ENCODE peak calls at places on chromosomes 4 and X, in four cellular contexts. Q is K562, W is HepG2, R is HCT116. M is an unnamed sample.

GRCh38 chr4:15003441-15003890 is 1.2 kb downstream of the CPEB2 start:
- DNase-seq in Q (peak; percentile 56), W (no peak), R (no peak), M (no peak)

GRCh38 chr4:162408309-162408708 is 244.5 kb upstream of the FSTL5 start:
- DNase-seq in Q (no peak), W (no peak), R (no peak), M (no peak)

GRCh38 chr4:25830545-25830944 is 32.2 kb downstream of the SEL1L3 start:
- DNase-seq in Q (no peak), W (no peak), R (no peak), M (no peak)

GRCh38 chrX:3820170-3820569 is 106.7 kb upstream of the PRKX start:
- DNase-seq in Q (no peak), W (no peak), R (no peak), M (no peak)

GRCh38 chr4:3248178-3248480 is 830 bp upstream of the MSANTD1 start:
- DNase-seq in Q (no peak), W (no peak), R (no peak), M (no peak)

GRCh38 chr4:61004651-61005170 is 195.4 kb upstream of the ADGRL3 start:
- DNase-seq in Q (no peak), W (no peak), R (no peak), M (no peak)

GRCh38 chr4:1192493-1193205 is 20.3 kb upstream of the SPON2 start:
- DNase-seq in Q (no peak), W (no peak), R (no peak), M (no peak)

GRCh38 chr4:10728016-10728415 is 43.4 kb upstream of the CLNK start:
- DNase-seq in Q (no peak), W (no peak), R (no peak), M (no peak)

GRCh38 chr4:82652062-82652461 is 90.3 kb upstream of the TMEM150C start:
- DNase-seq in Q (no peak), W (no peak), R (no peak), M (no peak)

GRCh38 chr4:94290245-94290644 is 52.4 kb downstream of the HPGDS start:
- DNase-seq in Q (no peak), W (no peak), R (no peak), M (no peak)

GRCh38 chrX:41759817-41760216 is 35.8 kb downstream of the GPR82 start:
- DNase-seq in Q (peak; percentile 6), W (peak; percentile 4), R (peak; percentile 15), M (no peak)

GRCh38 chr4:148007789-148008188 is 275.9 kb downstream of the ARHGAP10 start:
- DNase-seq in Q (no peak), W (no peak), R (no peak), M (no peak)

GRCh38 chr4:11529625-11530201 is 101.0 kb upstream of the HS3ST1 start:
- DNase-seq in Q (no peak), W (no peak), R (no peak), M (no peak)

GRCh38 chrX:18721683-18722499 is 14.4 kb downstream of the PPEF1 start:
- DNase-seq in Q (no peak), W (peak; percentile 34), R (no peak), M (no peak)

GRCh38 chr4:185801471-185801870 is 10.5 kb downstream of the SORBS2 start:
- DNase-seq in Q (no peak), W (no peak), R (no peak), M (no peak)

GRCh38 chr4:11954093-11954492 is 525.4 kb upstream of the HS3ST1 start:
- DNase-seq in Q (no peak), W (no peak), R (peak; percentile 44), M (no peak)

GRCh38 chr4:169854090-169854489 is 96.3 kb upstream of the HPF1 start:
- DNase-seq in Q (no peak), W (no peak), R (no peak), M (no peak)

GRCh38 chrX:352582-353314 is 34.0 kb downstream of the PPP2R3B start:
- DNase-seq in Q (no peak), W (no peak), R (no peak), M (no peak)

GRCh38 chr4:145511913-145512522 is 30.4 kb downstream of the SMAD1 start:
- DNase-seq in Q (no peak), W (no peak), R (peak; percentile 29), M (no peak)

GRCh38 chrX:68511255-68511654 is 12.4 kb downstream of the YIPF6 start:
- DNase-seq in Q (peak; percentile 29), W (peak; percentile 30), R (no peak), M (no peak)

GRCh38 chr4:110135523-110135922 is 62.9 kb downstream of the ELOVL6 start:
- DNase-seq in Q (no peak), W (no peak), R (no peak), M (no peak)

GRCh38 chr4:14059006-14059405 is 431.5 kb upstream of the BOD1L1 start:
- DNase-seq in Q (no peak), W (no peak), R (no peak), M (no peak)

GRCh38 chr4:95215991-95216605 is 332.7 kb downstream of the UNC5C start:
- DNase-seq in Q (no peak), W (no peak), R (no peak), M (no peak)

GRCh38 chr4:145044341-145044740 is 53.7 kb downstream of the ANAPC10 start:
- DNase-seq in Q (no peak), W (no peak), R (no peak), M (no peak)

GRCh38 chrX:135425566-135425965 is 3.8 kb downstream of the SMIM10L2A start:
- DNase-seq in Q (no peak), W (no peak), R (no peak), M (no peak)

GRCh38 chr4:145061325-145061920 is 36.6 kb downstream of the ANAPC10 start:
- DNase-seq in Q (peak; percentile 11), W (peak; percentile 41), R (peak; percentile 49), M (peak; percentile 28)

GRCh38 chrX:39519566-39520301 is 578.0 kb downstream of the BCOR start:
- DNase-seq in Q (peak; percentile 14), W (no peak), R (no peak), M (no peak)

GRCh38 chrX:40637687-40638086 is 9.7 kb downstream of the CXorf38 start:
- DNase-seq in Q (no peak), W (no peak), R (no peak), M (no peak)
- TF ChIP-seq SIN3A in Q (no peak), W (no peak), R (no peak), M (no peak)

DNA sequence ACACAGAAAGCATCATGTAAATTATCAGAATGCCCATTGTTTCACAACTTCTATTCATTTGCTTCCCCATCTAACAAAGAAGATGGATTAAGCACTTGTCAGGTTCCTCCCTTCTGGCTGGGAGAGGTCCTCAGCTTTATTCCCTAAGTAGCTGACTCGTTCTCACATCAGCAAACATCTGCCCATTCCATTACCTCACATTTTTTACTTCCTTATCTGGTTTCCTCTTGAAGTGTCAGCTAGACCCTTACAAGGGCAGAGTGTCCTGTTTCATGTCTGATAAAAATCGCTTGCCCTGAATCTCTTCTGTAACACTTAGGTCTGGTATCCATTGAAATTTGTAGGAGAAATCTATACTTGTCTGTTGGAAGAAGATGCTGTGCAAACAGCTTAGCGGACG is 34.7 kb downstream of the TMPRSS11A start:
- DNase-seq in Q (no peak), W (no peak), R (peak; percentile 7), M (no peak)
- TF ChIP-seq TCF7L2 in Q (no peak), W (no peak), R (no peak), M (no peak)

GRCh38 chr4:87105101-87105852 is 115.1 kb downstream of the KLHL8 start:
- DNase-seq in Q (no peak), W (peak; percentile 77), R (no peak), M (no peak)

GRCh38 chr4:87109945-87110344 is 110.5 kb downstream of the KLHL8 start:
- DNase-seq in Q (no peak), W (no peak), R (no peak), M (no peak)

GRCh38 chr4:87109121-87109520 is 111.3 kb downstream of the KLHL8 start:
- DNase-seq in Q (no peak), W (no peak), R (no peak), M (no peak)

GRCh38 chr4:87112063-87112462 is 108.4 kb downstream of the KLHL8 start:
- DNase-seq in Q (no peak), W (no peak), R (no peak), M (no peak)

DNA sequence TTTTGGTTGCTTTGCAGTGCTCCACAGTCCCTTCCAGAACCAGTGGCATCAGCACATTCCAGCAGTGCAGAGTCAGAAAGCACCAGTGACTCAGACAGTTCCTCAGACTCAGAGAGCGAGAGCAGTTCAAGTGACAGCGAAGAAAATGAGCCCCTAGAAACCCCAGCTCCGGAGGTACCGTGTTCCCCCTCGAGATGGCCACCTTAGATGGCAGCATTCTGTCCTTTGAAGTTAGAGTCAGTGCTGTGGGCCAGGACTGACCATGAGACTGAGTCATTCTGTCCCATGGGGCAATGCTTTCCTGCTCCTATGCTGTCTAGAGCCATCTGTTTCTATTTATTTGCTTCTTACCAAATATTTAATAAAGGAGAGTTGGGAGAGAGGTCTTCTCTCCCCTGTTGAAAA is 112.3 kb downstream of the KLHL8 start:
- DNase-seq in Q (no peak), W (no peak), R (peak; percentile 85), M (peak; percentile 41)
- H3K4me3 ChIP-seq in Q (no peak overlapping the region), W (no peak overlapping the region), R (peak overlapping the region; percentile 19), M (no peak overlapping the region)

GRCh38 chr4:8547912-8548730 is 32.1 kb upstream of the GPR78 start:
- DNase-seq in Q (no peak), W (no peak), R (no peak), M (no peak)
- TF ChIP-seq SIN3A in Q (no peak), W (no peak), R (no peak), M (no peak)

GRCh38 chrX:15929231-15929630 is 74.6 kb upstream of the AP1S2 start:
- DNase-seq in Q (no peak), W (no peak), R (no peak), M (no peak)

GRCh38 chrX:15931362-15931761 is 76.7 kb upstream of the AP1S2 start:
- DNase-seq in Q (no peak), W (no peak), R (no peak), M (no peak)

GRCh38 chrX:15926622-15927021 is 72.0 kb upstream of the AP1S2 start:
- DNase-seq in Q (no peak), W (no peak), R (no peak), M (no peak)

DNA sequence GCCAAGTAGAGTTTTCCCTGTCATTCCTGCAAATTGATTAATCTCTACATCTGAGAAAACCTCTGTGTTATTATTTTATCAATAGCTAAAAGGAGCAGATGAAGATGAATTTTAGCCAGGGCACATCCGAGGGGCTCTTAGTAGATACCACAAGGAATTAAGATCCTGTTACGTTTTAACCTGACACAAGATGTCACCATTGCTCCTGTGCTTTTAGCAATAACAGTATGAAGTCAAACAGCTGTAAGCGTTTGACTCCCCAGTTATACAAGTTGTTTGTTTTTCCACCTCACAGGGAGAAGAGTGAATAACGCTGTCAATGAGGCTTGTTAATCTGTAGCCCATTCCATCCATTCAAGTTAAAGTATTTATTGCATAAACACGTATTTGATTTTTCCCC is 76.0 kb upstream of the AP1S2 start:
- DNase-seq in Q (no peak), W (no peak), R (no peak), M (no peak)
- TF ChIP-seq TCF7L2 in Q (no peak), W (no peak), R (no peak), M (no peak)